ENCODE peak calls at places on chromosomes 1 and 21, in six cellular contexts. N, V, P, E, U and T are unnamed samples.

GRCh38 chr1:197235355-197235754 is 32.7 kb upstream of the CRB1 start:
- DNase-seq in N (no peak), V (no peak), P (no peak), E (no peak), U (no peak), T (no peak)

GRCh38 chr1:95451054-95451453 is 217.0 kb downstream of the RWDD3 start:
- DNase-seq in N (peak; percentile 66), V (no peak), P (no peak), E (no peak), U (no peak), T (no peak)

GRCh38 chr1:180953791-180954721 is 41.4 kb downstream of the KIAA1614 start:
- DNase-seq in N (no peak), V (peak; percentile 79), P (peak; percentile 74), E (no peak), U (no peak), T (peak; percentile 75)

GRCh38 chr1:229171934-229172333 is 99.0 kb upstream of the RAB4A start:
- DNase-seq in N (no peak), V (no peak), P (no peak), E (no peak), U (no peak), T (no peak)

GRCh38 chr21:45580576-45581321 is 38.5 kb upstream of the SLC19A1 start:
- DNase-seq in N (peak; percentile 69), V (no peak), P (no peak), E (no peak), U (no peak), T (no peak)

GRCh38 chr1:165152727-165153126 is 203.8 kb downstream of the LMX1A start:
- DNase-seq in N (peak; percentile 81), V (no peak), P (no peak), E (no peak), U (no peak), T (no peak)

GRCh38 chr1:230705289-230706019 is 8.5 kb downstream of the AGT start:
- DNase-seq in N (no peak), V (no peak), P (no peak), E (no peak), U (no peak), T (no peak)

GRCh38 chr1:180994262-180994661 is 28.4 kb downstream of the STX6 start:
- DNase-seq in N (no peak), V (no peak), P (no peak), E (no peak), U (no peak), T (no peak)

GRCh38 chr1:6149597-6149996 is 30.5 kb downstream of the CHD5 start:
- DNase-seq in N (no peak), V (no peak), P (no peak), E (no peak), U (no peak), T (no peak)

GRCh38 chr1:178491721-178492120 is 5.0 kb downstream of the CLEC20A start:
- DNase-seq in N (no peak), V (no peak), P (peak; percentile 13), E (no peak), U (no peak), T (no peak)

GRCh38 chr1:227934476-227935313 is 13.0 kb downstream of the WNT9A start:
- DNase-seq in N (no peak), V (peak; percentile 60), P (peak; percentile 74), E (no peak), U (peak; percentile 47), T (no peak)

GRCh38 chr1:193974286-193974798 is 787.9 kb upstream of the B3GALT2 start:
- DNase-seq in N (no peak), V (no peak), P (no peak), E (no peak), U (no peak), T (no peak)

GRCh38 chr1:193335797-193336428 is 149.5 kb upstream of the B3GALT2 start:
- DNase-seq in N (no peak), V (no peak), P (no peak), E (no peak), U (no peak), T (no peak)

GRCh38 chr21:41973427-41973831 is 19.6 kb upstream of the C2CD2 start:
- DNase-seq in N (peak; percentile 28), V (no peak), P (peak; percentile 31), E (no peak), U (no peak), T (no peak)

DNA sequence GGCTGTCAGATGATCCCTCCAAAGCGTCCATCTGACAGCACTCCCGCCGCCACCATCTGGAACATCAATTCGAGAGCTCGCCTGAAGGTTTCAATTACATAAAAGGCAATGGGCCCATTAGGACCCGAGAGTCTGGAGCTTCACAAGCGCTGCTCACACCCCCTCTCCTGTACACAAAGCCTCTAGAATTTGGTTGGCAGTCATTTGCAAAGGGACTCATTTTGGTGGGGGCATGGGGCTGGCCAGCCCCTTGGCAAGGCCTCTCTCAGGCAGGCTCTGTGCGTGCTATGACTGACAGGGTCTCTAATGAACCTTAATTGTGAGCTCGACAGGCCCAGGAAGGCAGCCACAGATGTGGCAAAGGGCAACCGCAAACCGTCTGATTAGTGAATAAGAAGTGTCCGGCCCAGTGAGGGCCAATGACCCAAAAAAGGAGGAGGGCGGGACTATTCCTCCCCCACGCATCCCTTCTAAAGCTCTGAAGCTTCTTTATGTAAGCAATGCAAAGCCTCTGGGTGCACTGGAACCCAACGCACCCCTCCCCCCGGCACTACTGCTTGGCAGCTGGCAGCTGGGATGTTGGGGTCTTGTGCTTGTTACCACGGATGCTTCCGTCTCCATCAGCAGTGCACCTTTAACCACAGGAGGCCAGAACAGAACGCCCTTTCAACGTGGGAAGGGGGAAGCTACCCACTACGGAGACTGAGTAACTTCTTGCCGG is 79.4 kb downstream of the CAPZB start:
- DNase-seq in N (no peak), V (no peak), P (no peak), E (no peak), U (no peak), T (no peak)
- H3K4me1 ChIP-seq in N (peaks cover 14% of the 10 kb centered on the region), V (peaks cover 75% of the 10 kb centered on the region), P (peaks cover 28% of the 10 kb centered on the region), E (peaks cover 97% of the 10 kb centered on the region), U (peaks cover 16% of the 10 kb centered on the region), T (peaks cover 28% of the 10 kb centered on the region)

GRCh38 chr1:211382714-211383480 is 56.3 kb downstream of the TRAF5 start:
- DNase-seq in N (peak; percentile 96), V (peak; percentile 96), P (peak; percentile 97), E (peak; percentile 44), U (peak; percentile 76), T (peak; percentile 96)
- TF ChIP-seq CTCF in N (no peak), V (no peak), P (no peak), E (no peak), U (no peak), T (no peak)

DNA sequence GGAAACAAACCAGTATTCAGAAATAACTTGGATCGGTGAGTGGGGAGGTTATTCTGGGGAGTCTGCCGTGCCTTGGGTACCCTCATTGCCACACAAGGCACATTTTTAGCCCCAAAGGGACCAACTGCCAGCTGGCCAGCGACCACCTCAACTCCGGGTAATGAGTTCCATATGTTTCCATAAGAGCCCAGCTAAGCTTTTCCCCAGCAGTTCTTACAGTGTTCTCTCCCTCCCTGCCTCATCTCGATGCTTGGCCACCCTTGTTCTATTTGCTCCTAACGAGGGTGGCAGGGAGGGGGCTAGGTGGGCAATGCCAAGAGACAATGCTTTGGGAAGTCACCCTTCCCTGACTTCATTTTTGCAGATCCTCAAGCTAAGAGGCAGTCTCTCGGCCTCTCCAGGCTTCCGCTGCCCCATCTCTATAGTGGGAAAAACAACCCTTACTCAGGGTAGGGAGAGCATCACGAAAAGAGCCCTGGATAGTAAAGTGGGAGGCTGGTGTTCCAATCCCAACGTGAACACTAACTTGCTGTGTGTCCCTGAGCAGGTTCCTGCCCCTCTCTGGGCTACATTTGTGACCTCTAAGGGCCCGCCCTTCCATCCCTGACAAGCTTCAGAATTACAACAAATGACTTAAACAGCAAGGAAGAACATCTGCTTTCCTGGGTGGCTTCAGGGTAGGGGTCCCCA is 6.0 kb downstream of the ID3 start:
- DNase-seq in N (no peak), V (no peak), P (no peak), E (no peak), U (no peak), T (no peak)
- H3K4me1 ChIP-seq in N (peaks cover 14% of the 10 kb centered on the region), V (peaks cover 43% of the 10 kb centered on the region), P (peaks cover 19% of the 10 kb centered on the region), E (peaks cover 56% of the 10 kb centered on the region), U (peaks cover 38% of the 10 kb centered on the region), T (peaks cover 12% of the 10 kb centered on the region)

GRCh38 chr1:3472088-3472850 is 17.8 kb downstream of the ARHGEF16 start:
- DNase-seq in N (no peak), V (peak; percentile 21), P (no peak), E (no peak), U (no peak), T (no peak)
- TF ChIP-seq CTCF in N (no peak), V (peak; percentile 1), P (no peak), E (no peak), U (no peak), T (no peak)